ENCODE peak calls at places on chromosome 14, in eight cellular contexts. Z is A549, T is spleen, P is uterus, S is adrenal gland, G is gastrocnemius medialis, Q is body of pancreas, N is HCT116. A is an unnamed sample.

GRCh38 chr14:85533821-85534271 is 3.9 kb downstream of the FLRT2 start:
- DNase-seq in T (no peak), P (peak), G (peak), Z (no peak), N (no peak), S (no peak), Q (peak), A (peak)

GRCh38 chr14:77508249-77508648 is 9.6 kb upstream of the ISM2 start:
- DNase-seq in G (no peak), P (no peak), T (no peak), N (no peak), Z (peak), S (no peak), Q (no peak), A (no peak)

GRCh38 chr14:77091518-77091917 is 6.5 kb upstream of the CIPC start:
- DNase-seq in Q (no peak), Z (no peak), P (no peak), S (no peak), T (no peak), N (no peak), G (no peak), A (no peak)

GRCh38 chr14:32331227-32331597 is 2.1 kb downstream of the AKAP6 start:
- DNase-seq in P (no peak), G (no peak), T (no peak), S (no peak), Z (no peak), N (no peak), Q (no peak), A (peak)

GRCh38 chr14:68795602-68796417 is 2.9 kb upstream of the ZFP36L1 start:
- DNase-seq in G (peak), S (peak), Z (peak), N (no peak), Q (peak), T (peak), P (peak), A (peak)

GRCh38 chr14:93967637-93968250 is 8.6 kb downstream of the ASB2 start:
- DNase-seq in S (no peak), T (no peak), P (no peak), G (peak), N (no peak), Q (no peak), Z (no peak), A (no peak)

GRCh38 chr14:26984318-26985177 is 386.7 kb upstream of the NOVA1 start:
- DNase-seq in S (peak), N (peak), G (peak), T (no peak), Q (peak), Z (peak), P (peak), A (peak)

GRCh38 chr14:29724991-29725390 is 202.7 kb downstream of the PRKD1 start:
- DNase-seq in N (no peak), G (no peak), S (peak), T (no peak), P (no peak), Q (peak), Z (peak), A (no peak)

GRCh38 chr14:60563113-60563512 is 54.2 kb downstream of the SIX6 start:
- DNase-seq in P (no peak), S (no peak), G (no peak), Q (no peak), Z (no peak), T (no peak), N (no peak), A (no peak)

GRCh38 chr14:58871972-58872530 is 234.3 kb downstream of the DACT1 start:
- DNase-seq in Q (no peak), P (no peak), G (no peak), T (no peak), Z (peak), N (no peak), S (no peak), A (no peak)

GRCh38 chr14:41419709-41420108 is 187.0 kb upstream of the LRFN5 start:
- DNase-seq in G (no peak), T (no peak), Z (no peak), S (no peak), P (no peak), Q (no peak), N (no peak), A (no peak)

GRCh38 chr14:68327231-68327630 is 465.6 kb downstream of the ZFP36L1 start:
- DNase-seq in N (no peak), P (no peak), Z (no peak), Q (no peak), T (no peak), G (no peak), S (no peak), A (no peak)

GRCh38 chr14:100383727-100384158 is 60.6 kb downstream of the SLC25A47 start:
- DNase-seq in G (peak), P (peak), S (peak), N (no peak), Z (peak), Q (peak), T (peak), A (peak)

GRCh38 chr14:49920260-49920659 is 27.4 kb downstream of the ARF6 start:
- DNase-seq in T (no peak), S (no peak), N (no peak), G (no peak), P (no peak), Z (no peak), Q (no peak), A (no peak)

GRCh38 chr14:33229269-33229924 is 290.7 kb downstream of the NPAS3 start:
- DNase-seq in Q (no peak), S (no peak), N (no peak), P (no peak), G (no peak), Z (no peak), T (no peak), A (no peak)

GRCh38 chr14:100868621-100869370 is 34.7 kb downstream of the RTL1 start:
- DNase-seq in T (peak), G (no peak), N (no peak), Z (no peak), P (no peak), Q (no peak), S (no peak), A (no peak)

GRCh38 chr14:72479471-72479931 is 414.4 kb downstream of the DPF3 start:
- DNase-seq in Q (no peak), S (no peak), G (no peak), Z (no peak), P (no peak), N (no peak), T (no peak), A (no peak)

GRCh38 chr14:58815046-58815701 is 177.4 kb downstream of the DACT1 start:
- DNase-seq in P (no peak), G (no peak), Z (no peak), Q (no peak), S (peak), T (no peak), N (no peak), A (no peak)

GRCh38 chr14:81529391-81529790 is 4.3 kb downstream of the SEL1L start:
- DNase-seq in Z (no peak), S (no peak), P (no peak), G (no peak), Q (no peak), T (no peak), N (peak), A (no peak)

GRCh38 chr14:106522990-106523389 is 996.6 kb downstream of the TMEM121 start:
- DNase-seq in S (no peak), Z (no peak), T (no peak), Q (no peak), P (no peak), N (no peak), G (no peak), A (no peak)

GRCh38 chr14:59632381-59632780 is 55.8 kb upstream of the CCDC175 start:
- DNase-seq in P (no peak), Z (peak), G (no peak), T (no peak), S (no peak), Q (peak), N (peak), A (peak)

GRCh38 chr14:52741865-52742264 is 11.9 kb downstream of the STYX start:
- DNase-seq in N (no peak), Z (no peak), T (no peak), S (no peak), P (no peak), Q (no peak), G (no peak), A (no peak)

GRCh38 chr14:23941230-23941629 is 12.3 kb upstream of the DHRS4 start:
- DNase-seq in T (no peak), Q (no peak), G (no peak), S (no peak), Z (no peak), P (no peak), N (no peak), A (no peak)

GRCh38 chr14:81681466-81681865 is 147.8 kb upstream of the SEL1L start:
- DNase-seq in Q (no peak), G (no peak), Z (no peak), T (no peak), N (no peak), P (no peak), S (no peak), A (no peak)

GRCh38 chr14:54803926-54804719 is 98.5 kb downstream of the GCH1 start:
- DNase-seq in Q (no peak), N (no peak), Z (no peak), P (no peak), S (no peak), G (no peak), T (no peak), A (no peak)

GRCh38 chr14:59278111-59278510 is 89.6 kb downstream of the DAAM1 start:
- DNase-seq in Q (no peak), N (peak), G (no peak), Z (peak), P (no peak), S (no peak), T (no peak), A (no peak)

GRCh38 chr14:78445275-78445674 is 275.1 kb downstream of the NRXN3 start:
- DNase-seq in S (no peak), T (no peak), Z (no peak), P (no peak), G (no peak), N (no peak), Q (no peak), A (no peak)

GRCh38 chr14:55291480-55292081 is 20.4 kb downstream of the FBXO34 start:
- DNase-seq in Q (no peak), G (no peak), P (no peak), N (no peak), S (no peak), Z (no peak), T (no peak), A (no peak)

GRCh38 chr14:95452890-95453712 is 63.3 kb downstream of the SYNE3 start:
- DNase-seq in P (no peak), G (no peak), S (no peak), N (no peak), Z (no peak), Q (no peak), T (no peak), A (no peak)
- TF ChIP-seq POLR2A in P (no peak), G (no peak), S (no peak), N (no peak), Z (no peak), Q (no peak), T (no peak), A (no peak)

DNA sequence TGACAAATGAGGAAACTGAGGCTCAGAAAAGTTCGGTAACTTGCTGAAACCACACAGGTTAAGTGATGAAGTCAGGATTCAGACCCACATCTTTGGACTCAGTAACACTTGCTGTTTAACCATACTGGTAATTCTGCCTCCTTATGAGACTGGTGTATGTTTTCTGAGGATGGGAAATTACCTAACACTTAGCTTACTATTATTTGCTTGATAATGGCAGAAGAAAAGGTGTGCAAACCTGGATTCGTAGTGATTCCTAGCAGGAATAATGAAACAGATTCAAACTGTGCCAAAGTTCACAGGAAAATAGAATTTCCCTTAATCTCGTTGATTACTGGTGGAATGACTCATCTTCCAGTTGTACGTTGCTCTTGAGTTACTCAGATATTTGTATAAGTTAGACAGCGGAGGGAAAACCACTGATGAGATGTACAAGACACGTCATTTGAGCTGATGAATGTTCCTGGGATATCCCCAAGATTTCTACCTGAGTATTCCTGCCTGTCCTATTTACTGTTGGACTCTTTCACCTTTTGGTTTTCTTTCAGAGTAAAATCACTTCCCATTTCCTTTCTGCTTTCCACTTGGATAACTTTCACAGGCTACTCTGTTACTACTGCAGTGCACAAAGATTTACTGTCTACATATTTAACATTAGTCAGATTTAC is 37.5 kb downstream of the PRORP start:
- DNase-seq in G (no peak), P (no peak), Z (peak), T (no peak), N (peak), S (no peak), Q (no peak), A (no peak)
- H3K4me3 ChIP-seq in G (no peak), P (no peak), Z (no peak), T (no peak), N (peak), S (no peak), Q (no peak), A (no peak)

DNA sequence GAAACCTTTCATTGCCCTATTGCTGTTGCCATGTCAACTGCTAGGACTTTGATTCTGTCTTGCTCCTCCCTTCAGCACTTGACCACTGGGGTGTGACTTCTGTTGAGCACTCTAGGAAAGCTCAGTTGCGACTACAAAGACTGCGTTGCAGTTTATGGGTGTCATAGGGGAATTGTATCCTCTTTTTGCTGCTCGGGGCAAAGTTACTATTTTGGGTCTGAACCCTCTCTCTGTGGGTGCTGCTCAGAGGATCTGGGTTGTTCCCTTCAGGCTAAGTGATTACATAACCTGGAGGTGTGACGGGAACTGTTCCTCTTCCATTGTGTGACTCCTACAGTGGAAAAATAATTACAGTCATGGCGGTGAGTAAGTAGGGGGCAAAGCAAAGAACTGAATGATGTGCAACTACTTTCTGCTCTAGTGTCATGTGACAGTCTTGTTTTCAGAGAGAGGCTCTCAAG is 44.3 kb upstream of the TRIM9 start:
- DNase-seq in P (no peak), G (no peak), N (no peak), S (peak), Z (no peak), T (no peak), Q (no peak), A (no peak)
- TF ChIP-seq POLR2A in P (no peak), G (no peak), N (no peak), S (no peak), Z (no peak), T (no peak), Q (no peak), A (no peak)

DNA sequence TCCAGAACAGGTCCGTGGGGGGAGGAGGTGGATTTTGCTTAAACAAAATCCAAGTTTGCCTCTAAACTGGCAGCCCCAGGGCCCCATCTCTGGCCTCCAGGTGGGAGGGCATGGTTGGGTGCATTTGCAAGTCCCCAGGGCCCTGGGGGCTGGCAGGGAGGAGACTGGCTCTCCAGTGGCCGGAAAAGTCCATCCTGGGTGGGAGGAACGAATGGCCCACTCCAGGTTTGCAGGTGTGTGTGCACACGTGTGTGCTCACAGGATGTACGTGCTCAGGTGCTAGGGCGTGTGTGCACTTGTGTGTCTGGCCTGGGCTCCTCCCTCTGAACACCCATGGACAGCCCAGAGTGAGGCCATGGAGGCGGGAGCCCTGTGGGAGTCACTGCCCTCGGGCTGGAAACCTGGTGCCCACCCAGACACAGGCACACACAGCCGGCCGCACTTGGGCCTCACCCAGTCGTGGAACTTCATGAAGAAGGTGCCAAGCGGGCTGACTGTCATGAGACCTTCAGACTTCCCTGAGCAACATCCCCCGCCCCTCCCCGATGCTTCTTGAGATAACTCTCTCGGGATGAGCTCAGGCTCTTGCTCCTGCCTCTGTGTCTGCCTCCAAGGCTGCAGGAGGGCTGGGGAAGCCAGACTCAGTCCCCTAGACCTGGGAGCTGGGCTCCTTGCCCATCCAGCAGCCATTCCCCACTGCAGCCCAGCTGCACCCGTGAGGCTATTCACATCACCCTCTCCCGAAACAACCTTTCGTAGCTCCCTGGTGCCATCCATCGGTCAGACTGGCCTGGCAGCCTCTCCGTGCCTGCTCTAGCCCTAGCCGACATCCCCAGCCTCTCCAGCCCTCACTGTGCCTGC is 9.4 kb downstream of the AHNAK2 start:
- DNase-seq in T (peak), G (peak), P (peak), Q (no peak), Z (peak), S (peak), N (no peak), A (no peak)
- H3K4me3 ChIP-seq in T (no peak), G (no peak), P (peak), Q (no peak), Z (peak), S (no peak), N (peak), A (no peak)

GRCh38 chr14:75125617-75126016 is 1.2 kb downstream of the NEK9 start:
- DNase-seq in Q (no peak), N (no peak), P (no peak), T (no peak), G (no peak), S (no peak), Z (peak), A (no peak)

GRCh38 chr14:75119056-75119455 is 7.8 kb downstream of the NEK9 start:
- DNase-seq in S (no peak), Q (no peak), T (no peak), G (no peak), N (no peak), Z (no peak), P (no peak), A (no peak)

GRCh38 chr14:75121559-75121958 is 5.3 kb downstream of the NEK9 start:
- DNase-seq in Z (no peak), S (no peak), Q (no peak), G (no peak), P (no peak), N (no peak), T (no peak), A (no peak)

GRCh38 chr14:75123991-75124390 is 2.9 kb downstream of the NEK9 start:
- DNase-seq in P (peak), S (peak), Z (peak), N (peak), G (no peak), T (no peak), Q (no peak), A (peak)

GRCh38 chr14:75120546-75121291 is 6.1 kb downstream of the NEK9 start:
- DNase-seq in Q (no peak), N (no peak), S (no peak), Z (peak), G (no peak), T (no peak), P (no peak), A (no peak)
- TF ChIP-seq POLR2A in Q (no peak), N (no peak), S (no peak), Z (no peak), G (no peak), T (no peak), P (no peak), A (no peak)

GRCh38 chr14:89351364-89351957 is 65.6 kb downstream of the FOXN3 start:
- DNase-seq in P (no peak), N (no peak), Q (peak), T (no peak), G (no peak), Z (peak), S (no peak), A (no peak)
- H3K4me3 ChIP-seq in P (peak), N (no peak), Q (no peak), T (no peak), G (no peak), Z (no peak), S (no peak), A (no peak)

DNA sequence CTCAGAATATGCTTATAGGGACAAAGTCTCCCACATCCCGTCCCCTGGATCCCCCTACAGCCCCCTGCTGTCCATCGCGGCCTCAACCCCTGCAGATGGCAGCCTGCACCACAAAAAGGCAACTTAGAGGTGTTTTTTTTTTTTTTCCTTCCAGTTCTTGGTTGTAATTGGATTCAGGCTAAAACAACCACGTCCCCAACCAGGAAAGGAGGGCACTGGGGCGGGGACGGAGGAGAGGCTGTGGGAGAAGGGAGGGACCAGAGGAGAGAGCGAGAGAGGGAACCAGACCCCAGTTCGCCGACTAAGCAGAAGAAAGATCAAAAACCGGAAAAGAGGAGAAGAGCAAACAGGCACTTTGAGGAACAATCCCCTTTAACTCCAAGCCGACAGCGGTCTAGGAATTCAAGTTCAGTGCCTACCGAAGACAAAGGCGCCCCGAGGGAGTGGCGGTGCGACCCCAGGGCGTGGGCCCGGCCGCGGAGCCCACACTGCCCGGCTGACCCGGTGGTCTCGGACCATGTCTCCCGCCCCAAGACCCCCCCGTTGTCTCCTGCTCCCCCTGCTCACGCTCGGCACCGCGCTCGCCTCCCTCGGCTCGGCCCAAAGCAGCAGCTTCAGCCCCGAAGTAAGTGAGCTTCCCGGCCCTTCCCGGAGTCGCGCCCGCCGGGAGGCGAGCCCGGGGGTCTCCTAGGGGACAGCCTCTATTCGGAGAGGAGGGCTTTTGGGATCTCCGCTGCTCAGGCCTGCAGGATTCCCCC is at the start of gene MMP14:
- DNase-seq in Q (peak), Z (no peak), T (peak), S (peak), P (peak), N (no peak), G (peak), A (peak)
- TF ChIP-seq POLR2A in Q (peak), Z (no peak), T (no peak), S (no peak), P (peak), N (no peak), G (peak), A (peak)

GRCh38 chr14:71324767-71325272 is 417.6 kb downstream of the PCNX1 start:
- DNase-seq in T (no peak), G (no peak), P (no peak), S (peak), Z (no peak), Q (no peak), N (no peak), A (no peak)
- H3K4me3 ChIP-seq in T (no peak), G (no peak), P (no peak), S (no peak), Z (no peak), Q (no peak), N (no peak), A (no peak)

GRCh38 chr14:64503434-64504309 is at the start of gene ZBTB25:
- DNase-seq in T (peak), S (peak), N (peak), P (peak), Q (peak), Z (peak), G (peak), A (peak)
- TF ChIP-seq POLR2A in T (peak), S (peak), N (peak), P (peak), Q (peak), Z (peak), G (peak), A (no peak)

A was measured in testis.